ENCODE peak calls at places on chromosomes 12 and 14, in nine cellular contexts. D is psoas muscle, B is ovary, Y is A549, P is neural progenitor cell, W is H1, L is lung, I is thoracic aorta, F is MM.1S. H is an unnamed sample. For H3K4me1, the result is how much of the 10 kb centered on the place peaks cover.

GRCh38 chr12:72510772-72511171 is 238.6 kb downstream of the TRHDE start:
- DNase-seq in I (no peak), Y (no peak), W (no peak), B (no peak), F (no peak), L (no peak), P (no peak), D (no peak), H (no peak)

GRCh38 chr14:71586131-71586893 is 345.9 kb upstream of the RGS6 start:
- DNase-seq in B (peak), D (no peak), I (no peak), P (peak), W (no peak), Y (no peak), F (no peak), L (no peak), H (no peak)

GRCh38 chr14:105151838-105152793 is 16.5 kb downstream of the JAG2 start:
- DNase-seq in W (no peak), P (no peak), D (peak), I (no peak), L (no peak), Y (no peak), F (no peak), B (no peak), H (no peak)

GRCh38 chr12:66169221-66170170 is at the start of gene TMBIM4:
- DNase-seq in L (peak), D (peak), W (peak), B (peak), P (peak), I (peak), F (peak), Y (peak), H (peak)

GRCh38 chr14:69107407-69108003 is 45.4 kb downstream of the DCAF5 start:
- DNase-seq in D (no peak), I (no peak), L (peak), Y (peak), W (no peak), F (no peak), P (peak), B (peak), H (peak)

GRCh38 chr12:120286768-120287490 is 4.8 kb downstream of the RNU4-2 start:
- DNase-seq in F (no peak), B (no peak), I (no peak), Y (no peak), L (no peak), D (no peak), W (no peak), P (no peak), H (no peak)

GRCh38 chr14:70186826-70187483 is 1.8 kb downstream of the SLC8A3 start:
- DNase-seq in L (no peak), Y (no peak), D (peak), B (no peak), I (no peak), F (no peak), W (no peak), P (peak), H (no peak)

GRCh38 chr14:95515523-95516517 is 630 bp downstream of the SYNE3 start:
- DNase-seq in F (peak), P (peak), D (peak), B (peak), L (no peak), Y (peak), W (no peak), I (no peak), H (peak)

GRCh38 chr12:2678416-2678815 is 116.4 kb upstream of the FKBP4 start:
- DNase-seq in F (no peak), I (no peak), D (no peak), Y (no peak), P (no peak), B (no peak), L (no peak), W (no peak), H (no peak)

GRCh38 chr12:23096321-23096720 is 471.4 kb downstream of the ETNK1 start:
- DNase-seq in F (no peak), D (no peak), W (no peak), I (no peak), L (no peak), B (no peak), Y (no peak), P (no peak), H (no peak)

GRCh38 chr12:2551514-2551913 is 243.3 kb upstream of the FKBP4 start:
- DNase-seq in B (no peak), W (no peak), Y (no peak), F (no peak), L (no peak), I (no peak), P (no peak), D (no peak), H (no peak)

GRCh38 chr14:89237923-89238529 is 179.0 kb downstream of the FOXN3 start:
- DNase-seq in P (peak), L (no peak), D (no peak), B (no peak), F (no peak), I (no peak), Y (no peak), W (no peak), H (no peak)

GRCh38 chr12:109331546-109331945 is 16.2 kb upstream of the MYO1H start:
- DNase-seq in L (no peak), B (no peak), W (no peak), I (no peak), P (peak), F (no peak), Y (no peak), D (no peak), H (no peak)

GRCh38 chr12:43957732-43958131 is 121.9 kb downstream of the TMEM117 start:
- DNase-seq in I (no peak), D (no peak), P (peak), W (no peak), L (no peak), Y (peak), B (no peak), F (peak), H (no peak)

GRCh38 chr12:109946913-109947312 is 46.8 kb downstream of the TCHP start:
- DNase-seq in W (no peak), F (no peak), L (no peak), D (no peak), P (no peak), B (no peak), I (no peak), Y (no peak), H (no peak)

GRCh38 chr12:101204598-101205304 is 5.3 kb downstream of the SLC5A8 start:
- DNase-seq in P (peak), I (no peak), D (no peak), Y (no peak), B (no peak), F (no peak), W (no peak), L (no peak), H (no peak)

GRCh38 chr14:68625366-68626090 is 167.3 kb downstream of the ZFP36L1 start:
- DNase-seq in W (no peak), L (no peak), D (no peak), F (no peak), B (no peak), P (no peak), Y (no peak), I (no peak), H (peak)

GRCh38 chr12:7834701-7835100 is 38.0 kb downstream of the SLC2A14 start:
- DNase-seq in D (no peak), F (no peak), P (no peak), Y (no peak), W (no peak), I (no peak), L (no peak), B (no peak), H (no peak)

GRCh38 chr14:64734990-64735389 is 30.8 kb downstream of the PLEKHG3 start:
- DNase-seq in W (no peak), D (no peak), B (no peak), I (no peak), Y (no peak), P (no peak), F (no peak), L (no peak), H (no peak)

GRCh38 chr14:23695220-23695999 is 59.2 kb downstream of the DHRS2 start:
- DNase-seq in W (no peak), I (no peak), P (peak), D (no peak), B (peak), Y (no peak), F (no peak), L (no peak), H (no peak)

GRCh38 chr12:4141344-4142270 is 132.0 kb upstream of the CCND2 start:
- DNase-seq in L (no peak), W (no peak), F (no peak), D (no peak), P (no peak), B (no peak), Y (no peak), I (no peak), H (no peak)

GRCh38 chr14:90629471-90629870 is 186.8 kb downstream of the TTC7B start:
- DNase-seq in P (no peak), L (peak), D (no peak), I (no peak), Y (no peak), B (no peak), W (no peak), F (peak), H (no peak)

GRCh38 chr12:11677024-11677423 is 27.6 kb downstream of the ETV6 start:
- DNase-seq in L (no peak), Y (no peak), W (no peak), D (no peak), F (no peak), I (no peak), P (no peak), B (no peak), H (no peak)

GRCh38 chr12:12560587-12561304 is 1.9 kb downstream of the DUSP16 start:
- DNase-seq in P (peak), D (no peak), F (peak), B (peak), I (no peak), Y (peak), W (no peak), L (peak), H (peak)

GRCh38 chr12:7108042-7108927 is 729 bp downstream of the C1RL start:
- DNase-seq in F (peak), L (peak), I (peak), P (peak), Y (peak), W (no peak), B (peak), D (peak), H (peak)

GRCh38 chr12:24244801-24245200 is 295.3 kb upstream of the SOX5 start:
- DNase-seq in B (no peak), L (no peak), F (no peak), I (no peak), P (no peak), Y (no peak), D (no peak), W (no peak), H (no peak)

GRCh38 chr12:49609875-49610154 is 4.4 kb upstream of the FAM186B start:
- DNase-seq in W (no peak), P (no peak), D (no peak), I (no peak), Y (no peak), B (no peak), L (no peak), F (no peak), H (no peak)

GRCh38 chr12:107903377-107904061 is 129.0 kb downstream of the ASCL4 start:
- DNase-seq in Y (peak), W (no peak), L (peak), B (peak), F (peak), I (no peak), P (peak), D (peak), H (no peak)

DNA sequence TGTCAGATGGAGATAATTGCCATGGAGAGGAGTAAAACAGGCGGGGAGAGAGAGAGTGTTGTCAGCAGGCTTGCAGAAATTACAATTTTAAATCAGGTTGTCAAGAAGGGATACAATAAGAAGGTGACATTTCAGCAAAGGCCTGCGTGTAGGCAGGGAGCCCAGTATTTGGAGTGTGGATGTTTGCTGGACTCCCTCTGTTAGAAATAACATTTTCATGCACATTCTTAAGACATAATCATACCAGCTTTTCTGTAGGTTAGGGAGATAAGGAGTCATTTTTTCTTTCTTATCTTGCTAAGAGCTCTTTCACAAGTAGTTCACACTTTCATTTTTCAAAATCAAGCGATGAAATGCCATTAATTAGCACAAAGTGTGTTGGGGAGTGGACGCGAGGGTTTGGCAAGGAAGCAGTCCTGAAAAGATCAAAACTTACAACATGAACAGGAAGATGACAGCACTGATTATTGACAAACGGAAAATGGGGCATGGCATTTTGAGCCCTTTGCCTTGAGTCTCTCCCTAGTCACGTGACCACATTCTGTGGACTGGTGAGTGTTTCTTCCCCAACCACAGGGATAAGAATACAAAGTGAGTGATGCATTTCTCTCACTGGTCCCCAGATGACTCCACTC is 160.2 kb downstream of the DAD1 start:
- DNase-seq in F (no peak), Y (no peak), D (no peak), B (no peak), L (no peak), I (no peak), P (no peak), W (no peak), H (no peak)
- H3K4me1 ChIP-seq in F (under half), Y (under half), D (under half), B (under half), L (under half), I (under half), P (under half), W (under half), H (under half)

GRCh38 chr14:74703043-74703442 is 9.8 kb downstream of the AREL1 start:
- DNase-seq in B (no peak), Y (no peak), P (no peak), W (no peak), F (no peak), I (no peak), L (no peak), D (no peak), H (no peak)
- H3K27ac ChIP-seq in B (no peak), Y (no peak), P (no peak), W (no peak), F (no peak), I (no peak), L (no peak), D (no peak), H (no peak)

GRCh38 chr12:16112626-16113560 is 164.6 kb downstream of the SLC15A5 start:
- DNase-seq in D (no peak), F (no peak), W (no peak), P (peak), I (no peak), B (no peak), Y (no peak), L (no peak), H (no peak)
- TF ChIP-seq CTCF in D (no peak), F (no peak), W (no peak), P (no peak), I (no peak), B (no peak), Y (no peak), L (no peak), H (no peak)

DNA sequence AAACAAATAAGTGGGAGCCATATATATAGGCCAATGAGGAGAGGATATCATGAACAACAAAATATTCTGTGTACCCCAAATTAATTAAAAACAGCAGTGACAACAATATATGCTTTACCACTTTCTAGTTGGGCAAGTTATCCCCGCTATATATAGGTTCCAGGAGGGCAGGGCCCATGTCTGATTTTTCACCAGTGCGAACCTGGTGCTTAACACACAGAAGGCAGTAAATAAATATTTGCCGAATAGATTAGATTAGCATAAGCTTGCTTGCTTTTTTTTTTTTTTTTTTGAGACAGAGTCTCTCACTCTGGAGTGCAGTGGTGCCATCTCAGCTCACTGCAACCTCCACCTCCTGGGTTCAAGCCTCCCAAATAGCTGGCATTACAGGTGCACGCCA is 3.4 kb upstream of the MIP start:
- DNase-seq in W (no peak), P (no peak), Y (no peak), B (no peak), D (no peak), L (no peak), I (no peak), F (no peak), H (no peak)
- H3K4me1 ChIP-seq in W (under half), P (under half), Y (under half), B (under half), D (under half), L (under half), I (under half), F (under half), H (under half)

GRCh38 chr12:113239811-113240331 is 18.6 kb downstream of the TPCN1 start:
- DNase-seq in L (no peak), D (no peak), I (no peak), F (no peak), Y (no peak), B (peak), W (no peak), P (no peak), H (no peak)
- H3K27ac ChIP-seq in L (peak), D (peak), I (peak), F (no peak), Y (no peak), B (peak), W (no peak), P (no peak), H (no peak)

GRCh38 chr14:26526132-26526531 is 71.7 kb downstream of the NOVA1 start:
- DNase-seq in Y (no peak), P (no peak), B (no peak), W (no peak), I (no peak), D (no peak), L (no peak), F (no peak), H (no peak)

GRCh38 chr14:26527095-26527494 is 70.7 kb downstream of the NOVA1 start:
- DNase-seq in B (no peak), L (no peak), W (no peak), D (no peak), I (no peak), P (no peak), Y (no peak), F (no peak), H (no peak)

GRCh38 chr14:26528415-26529182 is 69.2 kb downstream of the NOVA1 start:
- DNase-seq in D (peak), L (no peak), P (no peak), W (no peak), F (no peak), I (no peak), B (no peak), Y (no peak), H (no peak)

GRCh38 chr14:26531894-26532293 is 65.9 kb downstream of the NOVA1 start:
- DNase-seq in D (no peak), W (no peak), I (no peak), Y (peak), B (no peak), F (no peak), L (no peak), P (no peak), H (no peak)
- TF ChIP-seq CTCF in D (no peak), W (no peak), I (no peak), Y (no peak), B (no peak), F (no peak), L (no peak), P (no peak), H (no peak)